ENCODE peak calls at places on chromosomes 5 and 9, in five cellular contexts. N, B, J, A and M are unnamed samples.

GRCh38 chr5:121758640-121759039 is 93.0 kb upstream of the FTMT start:
- DNase-seq in N (no peak), A (no peak), B (no peak), J (no peak), M (no peak)

GRCh38 chr5:148455055-148455675 is 71.4 kb downstream of the FBXO38 start:
- DNase-seq in J (no peak), B (no peak), N (no peak), A (no peak), M (no peak)

GRCh38 chr9:131690950-131691573 is 48.8 kb downstream of the RAPGEF1 start:
- DNase-seq in A (no peak), N (no peak), B (no peak), J (no peak), M (no peak)

GRCh38 chr5:98540056-98540455 is 233.4 kb upstream of the RGMB start:
- DNase-seq in B (no peak), A (no peak), J (peak; percentile 30), N (no peak), M (no peak)

GRCh38 chr9:114652776-114653555 is 4.6 kb downstream of the TEX53 start:
- DNase-seq in N (no peak), A (no peak), B (no peak), J (peak; percentile 55), M (no peak)

GRCh38 chr5:94968507-94969095 is 316.3 kb downstream of the MCTP1 start:
- DNase-seq in N (no peak), J (peak; percentile 67), B (no peak), A (no peak), M (no peak)

GRCh38 chr9:79577969-79578723 is 6.4 kb downstream of the TLE4 start:
- DNase-seq in B (no peak), J (peak; percentile 16), A (no peak), N (no peak), M (no peak)

GRCh38 chr9:96302021-96302420 is at the start of gene HSD17B3:
- DNase-seq in B (no peak), A (no peak), J (peak; percentile 20), N (no peak), M (no peak)

GRCh38 chr5:168047043-168047668 is 244.3 kb upstream of the WWC1 start:
- DNase-seq in N (peak; percentile 63), J (peak; percentile 22), A (no peak), B (peak; percentile 31), M (no peak)

GRCh38 chr9:120974181-120974580 is 47.6 kb upstream of the TRAF1 start:
- DNase-seq in N (no peak), A (no peak), B (no peak), J (no peak), M (no peak)

GRCh38 chr5:138962619-138963370 is 87.7 kb upstream of the LRRTM2 start:
- DNase-seq in A (no peak), B (no peak), J (no peak), N (no peak), M (no peak)

GRCh38 chr5:3394877-3395599 is 200.6 kb upstream of the IRX1 start:
- DNase-seq in J (no peak), A (no peak), N (no peak), B (no peak), M (no peak)

GRCh38 chr9:29006603-29007002 is 1433.3 kb upstream of the C9orf72 start:
- DNase-seq in N (no peak), A (no peak), J (no peak), B (no peak), M (no peak)

GRCh38 chr9:37555786-37556185 is 20.4 kb downstream of the FBXO10 start:
- DNase-seq in B (no peak), J (peak; percentile 68), N (no peak), A (no peak), M (no peak)

GRCh38 chr9:73200694-73201432 is 49.2 kb downstream of the ANXA1 start:
- DNase-seq in J (peak; percentile 23), A (no peak), B (no peak), N (no peak), M (no peak)

GRCh38 chr9:110748251-110748893 is 79.8 kb downstream of the MUSK start:
- DNase-seq in N (no peak), B (no peak), A (no peak), J (no peak), M (no peak)

GRCh38 chr9:73773896-73774295 is 622.2 kb downstream of the ANXA1 start:
- DNase-seq in B (no peak), J (no peak), A (no peak), N (no peak), M (no peak)

GRCh38 chr9:133107961-133108793 is 12.9 kb downstream of the RALGDS start:
- DNase-seq in J (no peak), N (no peak), B (no peak), A (peak; percentile 55), M (peak; percentile 11)

GRCh38 chr5:140251527-140251973 is 51.4 kb downstream of the PFDN1 start:
- DNase-seq in B (no peak), N (no peak), J (peak; percentile 94), A (no peak), M (no peak)

GRCh38 chr9:10366171-10366779 is 246.5 kb downstream of the PTPRD start:
- DNase-seq in A (no peak), J (peak; percentile 13), N (no peak), B (no peak), M (no peak)

GRCh38 chr5:96616801-96617200 is 45.4 kb upstream of the CAST start:
- DNase-seq in J (no peak), N (peak; percentile 55), B (no peak), A (no peak), M (no peak)

GRCh38 chr9:13787234-13787833 is 507.8 kb upstream of the MPDZ start:
- DNase-seq in B (no peak), A (no peak), J (peak; percentile 46), N (no peak), M (peak; percentile 26)

GRCh38 chr9:117434568-117434967 is 19.7 kb upstream of the ASTN2 start:
- DNase-seq in B (no peak), J (no peak), A (no peak), N (no peak), M (no peak)

GRCh38 chr5:38382898-38383297 is 124.5 kb downstream of the EGFLAM start:
- DNase-seq in N (peak; percentile 47), A (no peak), J (peak; percentile 68), B (peak; percentile 22), M (peak; percentile 53)

GRCh38 chr5:96548941-96549340 is 113.2 kb upstream of the CAST start:
- DNase-seq in A (no peak), N (no peak), B (no peak), J (no peak), M (no peak)

GRCh38 chr9:96209407-96210031 is 92.5 kb downstream of the HSD17B3 start:
- DNase-seq in A (no peak), B (no peak), J (peak; percentile 50), N (no peak), M (no peak)

GRCh38 chr9:85723220-85723619 is 18.5 kb downstream of the AGTPBP1 start:
- DNase-seq in A (no peak), J (no peak), N (no peak), B (no peak), M (no peak)

DNA sequence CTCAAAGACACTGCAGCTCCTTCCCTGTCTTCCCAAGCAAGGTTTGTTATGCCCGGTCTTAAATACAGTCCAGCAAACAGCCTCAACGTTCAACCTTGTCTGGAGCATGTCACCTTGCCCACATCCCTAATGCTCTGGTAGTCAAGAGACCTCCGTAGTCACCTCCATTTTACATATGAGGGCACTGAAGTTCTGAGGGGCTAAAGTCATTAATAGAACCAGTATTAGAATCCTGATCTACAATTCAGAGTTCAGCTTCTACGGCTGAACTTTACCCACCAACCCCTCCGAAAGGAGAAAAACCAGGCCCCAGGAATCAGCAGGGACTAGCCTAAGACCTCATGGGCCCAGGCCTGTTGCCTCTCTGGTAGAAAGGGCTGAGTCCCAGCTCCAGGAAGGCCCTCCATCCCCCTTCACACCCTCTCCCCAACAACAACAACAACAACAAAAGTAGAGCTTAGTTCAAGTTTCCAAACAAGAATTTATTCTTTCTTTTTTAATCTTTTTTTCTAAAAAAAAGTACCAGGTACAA is 795 bp upstream of the STOML2 start:
- DNase-seq in A (no peak), N (no peak), J (no peak), B (no peak), M (no peak)
- H3K36me3 ChIP-seq in A (peaks cover 67% of the 10 kb centered on the region), N (no peaks in the 10 kb centered on the region), J (peaks cover 54% of the 10 kb centered on the region), B (no peaks in the 10 kb centered on the region), M (no peaks in the 10 kb centered on the region)

DNA sequence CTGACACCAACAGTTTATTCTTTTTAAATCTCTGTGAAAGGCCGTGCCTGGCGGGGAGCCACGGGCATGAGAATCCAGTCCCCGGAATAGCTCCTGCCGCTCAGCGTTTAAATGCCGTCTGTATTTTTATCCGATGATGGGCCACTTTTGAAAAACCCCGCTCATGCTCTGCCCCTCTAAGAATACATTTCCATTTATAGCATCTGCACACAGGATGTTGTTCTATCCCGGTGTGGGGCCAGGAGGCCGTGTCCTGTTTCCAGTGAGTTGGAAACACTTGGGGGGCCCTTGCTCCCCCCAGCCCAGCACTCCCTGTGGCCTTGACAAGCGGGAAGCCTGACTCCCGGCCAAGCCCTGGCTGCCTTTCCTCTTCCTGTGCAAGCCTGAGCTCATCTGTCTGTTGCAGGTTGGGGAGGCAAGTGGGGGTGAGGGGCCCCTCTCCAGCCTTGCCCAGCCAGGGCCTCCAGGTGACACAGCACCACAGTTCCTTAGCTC is 39.0 kb downstream of the ERGIC1 start:
- DNase-seq in B (peak; percentile 66), A (peak; percentile 88), J (peak; percentile 64), N (peak; percentile 58), M (peak; percentile 89)
- TF ChIP-seq POLR2A in B (no peak), A (no peak), J (no peak), N (no peak), M (no peak)

GRCh38 chr5:179870403-179870903 is 11.8 kb upstream of the MRNIP start:
- DNase-seq in J (peak; percentile 52), N (no peak), A (no peak), B (no peak), M (peak; percentile 62)

GRCh38 chr5:179869641-179870402 is 11.2 kb upstream of the MRNIP start:
- DNase-seq in A (no peak), B (peak; percentile 37), N (no peak), J (no peak), M (no peak)

GRCh38 chr5:179867476-179867875 is 8.9 kb upstream of the MRNIP start:
- DNase-seq in J (no peak), B (no peak), N (no peak), A (no peak), M (no peak)

GRCh38 chr5:179868541-179868940 is 9.9 kb upstream of the MRNIP start:
- DNase-seq in J (no peak), B (no peak), N (no peak), A (no peak), M (no peak)

GRCh38 chr5:179869101-179869500 is 10.5 kb upstream of the MRNIP start:
- DNase-seq in J (no peak), A (no peak), B (no peak), N (no peak), M (no peak)
- H3K36me3 ChIP-seq in J (peaks cover 74% of the 10 kb centered on the region), A (peaks cover 91% of the 10 kb centered on the region), B (peaks cover 3% of the 10 kb centered on the region), N (no peaks in the 10 kb centered on the region), M (no peaks in the 10 kb centered on the region)

GRCh38 chr9:6006968-6007769 is 8.3 kb downstream of the RANBP6 start:
- DNase-seq in B (peak; percentile 73), N (peak; percentile 95), J (peak; percentile 71), A (peak; percentile 95), M (peak; percentile 75)

GRCh38 chr9:6008169-6008979 is 7.0 kb downstream of the RANBP6 start:
- DNase-seq in B (peak; percentile 97), A (peak; percentile 95), N (peak; percentile 96), J (peak; percentile 99), M (peak; percentile 93)

DNA sequence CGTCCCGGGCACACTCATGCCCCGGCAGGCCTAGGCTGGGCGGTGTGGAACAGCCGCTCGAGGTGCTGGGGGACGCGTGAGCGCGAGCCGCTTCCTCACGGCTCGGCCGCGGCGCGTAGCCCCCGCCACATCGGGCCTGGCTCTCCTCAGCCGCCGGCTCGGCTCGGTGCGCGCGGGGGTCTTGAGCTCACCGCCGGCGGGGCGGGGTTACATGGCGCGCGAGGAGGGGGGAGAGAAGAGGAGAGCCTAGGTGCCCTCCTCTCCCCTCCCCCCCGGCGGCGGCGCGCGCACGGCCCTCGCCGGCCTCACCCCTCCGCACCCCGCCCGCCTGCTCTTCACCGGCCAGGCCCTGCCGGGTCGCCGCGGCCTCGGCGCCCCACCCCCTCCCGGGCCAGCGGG is 7.7 kb downstream of the RANBP6 start:
- DNase-seq in A (peak; percentile 89), J (peak; percentile 42), B (peak; percentile 73), N (peak; percentile 86), M (peak; percentile 82)
- TF ChIP-seq POLR2A in A (peak; percentile 18), J (no peak), B (no peak), N (no peak), M (no peak)